ENCODE peak calls at places on chromosomes 4 and X, in eight cellular contexts. One of them, this sample, is unnamed.

GRCh38 chr4:7444731-7445130 is 10.0 kb upstream of the PSAPL1 start:
- DNase-seq in thyroid gland: no peak
- DNase-seq in activated CD4-positive, alpha-beta T cell treated with anti-CD3 and anti-CD28 coated beads for 24 hours: no peak
- DNase-seq in astrocyte of the hippocampus: no peak
- DNase-seq in cardiac muscle cell: no peak
- DNase-seq in nucleus accumbens: no peak
- DNase-seq in activated gamma-delta T cell treated with Interleukin-2 at 50 U/mL for 16 hours: no peak
- DNase-seq in stimulated activated CD8-positive, alpha-beta memory T cell treated with anti-CD3 and anti-CD28 coated beads, Interleukin-15, amount 100 ng/mL, for 1 hour: no peak
- DNase-seq in this sample: no peak

GRCh38 chr4:163484906-163485305 is 9.6 kb upstream of the TMA16 start:
- DNase-seq in thyroid gland: peak; percentile 29
- DNase-seq in activated CD4-positive, alpha-beta T cell treated with anti-CD3 and anti-CD28 coated beads for 24 hours: no peak
- DNase-seq in astrocyte of the hippocampus: peak; percentile 72
- DNase-seq in cardiac muscle cell: peak; percentile 72
- DNase-seq in nucleus accumbens: peak; percentile 1
- DNase-seq in activated gamma-delta T cell treated with Interleukin-2 at 50 U/mL for 16 hours: peak; percentile 53
- DNase-seq in stimulated activated CD8-positive, alpha-beta memory T cell treated with anti-CD3 and anti-CD28 coated beads, Interleukin-15, amount 100 ng/mL, for 1 hour: peak; percentile 34
- DNase-seq in this sample: peak; percentile 49

GRCh38 chr4:71266090-71266794 is 72.6 kb upstream of the SLC4A4 start:
- DNase-seq in thyroid gland: no peak
- DNase-seq in activated CD4-positive, alpha-beta T cell treated with anti-CD3 and anti-CD28 coated beads for 24 hours: no peak
- DNase-seq in astrocyte of the hippocampus: peak; percentile 55
- DNase-seq in cardiac muscle cell: peak; percentile 62
- DNase-seq in nucleus accumbens: no peak
- DNase-seq in activated gamma-delta T cell treated with Interleukin-2 at 50 U/mL for 16 hours: no peak
- DNase-seq in stimulated activated CD8-positive, alpha-beta memory T cell treated with anti-CD3 and anti-CD28 coated beads, Interleukin-15, amount 100 ng/mL, for 1 hour: no peak
- DNase-seq in this sample: no peak

GRCh38 chr4:168656055-168656660 is 159.3 kb downstream of the PALLD start:
- DNase-seq in thyroid gland: no peak
- DNase-seq in activated CD4-positive, alpha-beta T cell treated with anti-CD3 and anti-CD28 coated beads for 24 hours: no peak
- DNase-seq in astrocyte of the hippocampus: peak; percentile 78
- DNase-seq in cardiac muscle cell: peak; percentile 89
- DNase-seq in nucleus accumbens: no peak
- DNase-seq in activated gamma-delta T cell treated with Interleukin-2 at 50 U/mL for 16 hours: no peak
- DNase-seq in stimulated activated CD8-positive, alpha-beta memory T cell treated with anti-CD3 and anti-CD28 coated beads, Interleukin-15, amount 100 ng/mL, for 1 hour: no peak
- DNase-seq in this sample: no peak

GRCh38 chr4:138188406-138189084 is 53.6 kb downstream of the SLC7A11 start:
- DNase-seq in thyroid gland: no peak
- DNase-seq in activated CD4-positive, alpha-beta T cell treated with anti-CD3 and anti-CD28 coated beads for 24 hours: no peak
- DNase-seq in astrocyte of the hippocampus: no peak
- DNase-seq in cardiac muscle cell: no peak
- DNase-seq in nucleus accumbens: no peak
- DNase-seq in activated gamma-delta T cell treated with Interleukin-2 at 50 U/mL for 16 hours: no peak
- DNase-seq in stimulated activated CD8-positive, alpha-beta memory T cell treated with anti-CD3 and anti-CD28 coated beads, Interleukin-15, amount 100 ng/mL, for 1 hour: no peak
- DNase-seq in this sample: no peak

GRCh38 chr4:183905593-183906485 is 732 bp downstream of the STOX2 start:
- DNase-seq in thyroid gland: peak; percentile 52
- DNase-seq in activated CD4-positive, alpha-beta T cell treated with anti-CD3 and anti-CD28 coated beads for 24 hours: no peak
- DNase-seq in astrocyte of the hippocampus: peak; percentile 73
- DNase-seq in cardiac muscle cell: peak; percentile 46
- DNase-seq in nucleus accumbens: peak; percentile 69
- DNase-seq in activated gamma-delta T cell treated with Interleukin-2 at 50 U/mL for 16 hours: no peak
- DNase-seq in stimulated activated CD8-positive, alpha-beta memory T cell treated with anti-CD3 and anti-CD28 coated beads, Interleukin-15, amount 100 ng/mL, for 1 hour: no peak
- DNase-seq in this sample: no peak

GRCh38 chrX:132614297-132614696 is 125.5 kb upstream of the MBNL3 start:
- DNase-seq in thyroid gland: no peak
- DNase-seq in activated CD4-positive, alpha-beta T cell treated with anti-CD3 and anti-CD28 coated beads for 24 hours: no peak
- DNase-seq in astrocyte of the hippocampus: no peak
- DNase-seq in cardiac muscle cell: no peak
- DNase-seq in nucleus accumbens: no peak
- DNase-seq in activated gamma-delta T cell treated with Interleukin-2 at 50 U/mL for 16 hours: no peak
- DNase-seq in stimulated activated CD8-positive, alpha-beta memory T cell treated with anti-CD3 and anti-CD28 coated beads, Interleukin-15, amount 100 ng/mL, for 1 hour: no peak
- DNase-seq in this sample: no peak

GRCh38 chrX:138847930-138848329 is 136.4 kb upstream of the FGF13 start:
- DNase-seq in thyroid gland: no peak
- DNase-seq in activated CD4-positive, alpha-beta T cell treated with anti-CD3 and anti-CD28 coated beads for 24 hours: no peak
- DNase-seq in astrocyte of the hippocampus: peak; percentile 46
- DNase-seq in cardiac muscle cell: peak; percentile 15
- DNase-seq in nucleus accumbens: no peak
- DNase-seq in activated gamma-delta T cell treated with Interleukin-2 at 50 U/mL for 16 hours: no peak
- DNase-seq in stimulated activated CD8-positive, alpha-beta memory T cell treated with anti-CD3 and anti-CD28 coated beads, Interleukin-15, amount 100 ng/mL, for 1 hour: no peak
- DNase-seq in this sample: no peak

GRCh38 chrX:24828147-24828546 is 134.4 kb downstream of the POLA1 start:
- DNase-seq in thyroid gland: no peak
- DNase-seq in activated CD4-positive, alpha-beta T cell treated with anti-CD3 and anti-CD28 coated beads for 24 hours: no peak
- DNase-seq in astrocyte of the hippocampus: no peak
- DNase-seq in cardiac muscle cell: no peak
- DNase-seq in nucleus accumbens: no peak
- DNase-seq in activated gamma-delta T cell treated with Interleukin-2 at 50 U/mL for 16 hours: no peak
- DNase-seq in stimulated activated CD8-positive, alpha-beta memory T cell treated with anti-CD3 and anti-CD28 coated beads, Interleukin-15, amount 100 ng/mL, for 1 hour: no peak
- DNase-seq in this sample: no peak

GRCh38 chr4:80608285-80608980 is 272.9 kb downstream of the CFAP299 start:
- DNase-seq in thyroid gland: no peak
- DNase-seq in activated CD4-positive, alpha-beta T cell treated with anti-CD3 and anti-CD28 coated beads for 24 hours: no peak
- DNase-seq in astrocyte of the hippocampus: no peak
- DNase-seq in cardiac muscle cell: no peak
- DNase-seq in nucleus accumbens: no peak
- DNase-seq in activated gamma-delta T cell treated with Interleukin-2 at 50 U/mL for 16 hours: no peak
- DNase-seq in stimulated activated CD8-positive, alpha-beta memory T cell treated with anti-CD3 and anti-CD28 coated beads, Interleukin-15, amount 100 ng/mL, for 1 hour: no peak
- DNase-seq in this sample: no peak

GRCh38 chrX:16185725-16186136 is 18.4 kb downstream of the MAGEB17 start:
- DNase-seq in thyroid gland: no peak
- DNase-seq in activated CD4-positive, alpha-beta T cell treated with anti-CD3 and anti-CD28 coated beads for 24 hours: no peak
- DNase-seq in astrocyte of the hippocampus: peak; percentile 78
- DNase-seq in cardiac muscle cell: peak; percentile 65
- DNase-seq in nucleus accumbens: no peak
- DNase-seq in activated gamma-delta T cell treated with Interleukin-2 at 50 U/mL for 16 hours: no peak
- DNase-seq in stimulated activated CD8-positive, alpha-beta memory T cell treated with anti-CD3 and anti-CD28 coated beads, Interleukin-15, amount 100 ng/mL, for 1 hour: no peak
- DNase-seq in this sample: peak; percentile 41

GRCh38 chrX:153766871-153767673 is 3.0 kb downstream of the PLXNB3 start:
- DNase-seq in thyroid gland: no peak
- DNase-seq in activated CD4-positive, alpha-beta T cell treated with anti-CD3 and anti-CD28 coated beads for 24 hours: no peak
- DNase-seq in astrocyte of the hippocampus: no peak
- DNase-seq in cardiac muscle cell: no peak
- DNase-seq in nucleus accumbens: no peak
- DNase-seq in activated gamma-delta T cell treated with Interleukin-2 at 50 U/mL for 16 hours: no peak
- DNase-seq in stimulated activated CD8-positive, alpha-beta memory T cell treated with anti-CD3 and anti-CD28 coated beads, Interleukin-15, amount 100 ng/mL, for 1 hour: no peak
- DNase-seq in this sample: no peak

GRCh38 chrX:106415276-106415895 is 196.4 kb upstream of the RADX start:
- DNase-seq in thyroid gland: no peak
- DNase-seq in activated CD4-positive, alpha-beta T cell treated with anti-CD3 and anti-CD28 coated beads for 24 hours: no peak
- DNase-seq in astrocyte of the hippocampus: peak; percentile 42
- DNase-seq in cardiac muscle cell: peak; percentile 18
- DNase-seq in nucleus accumbens: no peak
- DNase-seq in activated gamma-delta T cell treated with Interleukin-2 at 50 U/mL for 16 hours: no peak
- DNase-seq in stimulated activated CD8-positive, alpha-beta memory T cell treated with anti-CD3 and anti-CD28 coated beads, Interleukin-15, amount 100 ng/mL, for 1 hour: no peak
- DNase-seq in this sample: peak; percentile 27

GRCh38 chr4:56215901-56216300 is 171.4 kb downstream of the AASDH start:
- DNase-seq in thyroid gland: no peak
- DNase-seq in activated CD4-positive, alpha-beta T cell treated with anti-CD3 and anti-CD28 coated beads for 24 hours: no peak
- DNase-seq in astrocyte of the hippocampus: peak; percentile 79
- DNase-seq in cardiac muscle cell: peak; percentile 81
- DNase-seq in nucleus accumbens: no peak
- DNase-seq in activated gamma-delta T cell treated with Interleukin-2 at 50 U/mL for 16 hours: no peak
- DNase-seq in stimulated activated CD8-positive, alpha-beta memory T cell treated with anti-CD3 and anti-CD28 coated beads, Interleukin-15, amount 100 ng/mL, for 1 hour: no peak
- DNase-seq in this sample: peak; percentile 53

GRCh38 chrX:22674947-22675346 is 324.8 kb upstream of the DDX53 start:
- DNase-seq in thyroid gland: peak; percentile 2
- DNase-seq in activated CD4-positive, alpha-beta T cell treated with anti-CD3 and anti-CD28 coated beads for 24 hours: no peak
- DNase-seq in astrocyte of the hippocampus: no peak
- DNase-seq in cardiac muscle cell: no peak
- DNase-seq in nucleus accumbens: no peak
- DNase-seq in activated gamma-delta T cell treated with Interleukin-2 at 50 U/mL for 16 hours: no peak
- DNase-seq in stimulated activated CD8-positive, alpha-beta memory T cell treated with anti-CD3 and anti-CD28 coated beads, Interleukin-15, amount 100 ng/mL, for 1 hour: no peak
- DNase-seq in this sample: no peak

GRCh38 chrX:108347800-108348199 is 90.4 kb downstream of the COL4A6 start:
- DNase-seq in thyroid gland: no peak
- DNase-seq in activated CD4-positive, alpha-beta T cell treated with anti-CD3 and anti-CD28 coated beads for 24 hours: no peak
- DNase-seq in astrocyte of the hippocampus: no peak
- DNase-seq in cardiac muscle cell: no peak
- DNase-seq in nucleus accumbens: no peak
- DNase-seq in activated gamma-delta T cell treated with Interleukin-2 at 50 U/mL for 16 hours: no peak
- DNase-seq in stimulated activated CD8-positive, alpha-beta memory T cell treated with anti-CD3 and anti-CD28 coated beads, Interleukin-15, amount 100 ng/mL, for 1 hour: no peak
- DNase-seq in this sample: no peak

GRCh38 chrX:7233632-7234406 is 85.9 kb upstream of the PUDP start:
- DNase-seq in thyroid gland: no peak
- DNase-seq in activated CD4-positive, alpha-beta T cell treated with anti-CD3 and anti-CD28 coated beads for 24 hours: no peak
- DNase-seq in astrocyte of the hippocampus: peak; percentile 2
- DNase-seq in cardiac muscle cell: no peak
- DNase-seq in nucleus accumbens: no peak
- DNase-seq in activated gamma-delta T cell treated with Interleukin-2 at 50 U/mL for 16 hours: no peak
- DNase-seq in stimulated activated CD8-positive, alpha-beta memory T cell treated with anti-CD3 and anti-CD28 coated beads, Interleukin-15, amount 100 ng/mL, for 1 hour: no peak
- DNase-seq in this sample: no peak

GRCh38 chrX:41670108-41670507 is 18.7 kb upstream of the GPR34 start:
- DNase-seq in thyroid gland: no peak
- DNase-seq in activated CD4-positive, alpha-beta T cell treated with anti-CD3 and anti-CD28 coated beads for 24 hours: no peak
- DNase-seq in astrocyte of the hippocampus: no peak
- DNase-seq in cardiac muscle cell: no peak
- DNase-seq in nucleus accumbens: no peak
- DNase-seq in activated gamma-delta T cell treated with Interleukin-2 at 50 U/mL for 16 hours: no peak
- DNase-seq in stimulated activated CD8-positive, alpha-beta memory T cell treated with anti-CD3 and anti-CD28 coated beads, Interleukin-15, amount 100 ng/mL, for 1 hour: no peak
- DNase-seq in this sample: no peak

GRCh38 chr4:46270986-46271596 is 118.8 kb downstream of the GABRA2 start:
- DNase-seq in thyroid gland: no peak
- DNase-seq in activated CD4-positive, alpha-beta T cell treated with anti-CD3 and anti-CD28 coated beads for 24 hours: no peak
- DNase-seq in astrocyte of the hippocampus: peak; percentile 27
- DNase-seq in cardiac muscle cell: peak; percentile 29
- DNase-seq in nucleus accumbens: no peak
- DNase-seq in activated gamma-delta T cell treated with Interleukin-2 at 50 U/mL for 16 hours: no peak
- DNase-seq in stimulated activated CD8-positive, alpha-beta memory T cell treated with anti-CD3 and anti-CD28 coated beads, Interleukin-15, amount 100 ng/mL, for 1 hour: no peak
- DNase-seq in this sample: peak; percentile 22

GRCh38 chr4:152643153-152644035 is 36.4 kb downstream of the TMEM154 start:
- DNase-seq in thyroid gland: no peak
- DNase-seq in activated CD4-positive, alpha-beta T cell treated with anti-CD3 and anti-CD28 coated beads for 24 hours: no peak
- DNase-seq in astrocyte of the hippocampus: no peak
- DNase-seq in cardiac muscle cell: peak; percentile 46
- DNase-seq in nucleus accumbens: peak; percentile 5
- DNase-seq in activated gamma-delta T cell treated with Interleukin-2 at 50 U/mL for 16 hours: no peak
- DNase-seq in stimulated activated CD8-positive, alpha-beta memory T cell treated with anti-CD3 and anti-CD28 coated beads, Interleukin-15, amount 100 ng/mL, for 1 hour: no peak
- DNase-seq in this sample: no peak

GRCh38 chr4:103719320-103720204 is at the start of gene TACR3:
- DNase-seq in thyroid gland: peak; percentile 16
- DNase-seq in activated CD4-positive, alpha-beta T cell treated with anti-CD3 and anti-CD28 coated beads for 24 hours: no peak
- DNase-seq in astrocyte of the hippocampus: peak; percentile 25
- DNase-seq in cardiac muscle cell: peak; percentile 2
- DNase-seq in nucleus accumbens: no peak
- DNase-seq in activated gamma-delta T cell treated with Interleukin-2 at 50 U/mL for 16 hours: no peak
- DNase-seq in stimulated activated CD8-positive, alpha-beta memory T cell treated with anti-CD3 and anti-CD28 coated beads, Interleukin-15, amount 100 ng/mL, for 1 hour: no peak
- DNase-seq in this sample: no peak

GRCh38 chr4:41135761-41136160 is 78.6 kb downstream of the APBB2 start:
- DNase-seq in thyroid gland: no peak
- DNase-seq in activated CD4-positive, alpha-beta T cell treated with anti-CD3 and anti-CD28 coated beads for 24 hours: no peak
- DNase-seq in astrocyte of the hippocampus: no peak
- DNase-seq in cardiac muscle cell: no peak
- DNase-seq in nucleus accumbens: no peak
- DNase-seq in activated gamma-delta T cell treated with Interleukin-2 at 50 U/mL for 16 hours: no peak
- DNase-seq in stimulated activated CD8-positive, alpha-beta memory T cell treated with anti-CD3 and anti-CD28 coated beads, Interleukin-15, amount 100 ng/mL, for 1 hour: no peak
- DNase-seq in this sample: no peak